ENCODE peak calls at places on chromosome 20, in six cellular contexts. One of them, this sample, is unnamed.

GRCh38 chr20:45037050-45037449 is 63.9 kb downstream of the KCNS1 start:
- DNase-seq in myocyte: no peak
- DNase-seq in activated T-cell treated with anti-CD3 and anti-CD28 coated beads for 4 hours: no peak
- DNase-seq in hippocampal formation: no peak
- DNase-seq in activated CD4-positive, alpha-beta T cell treated with anti-CD3 and anti-CD28 coated beads, Interleukin-2, amount 50 U/mL, for 48 hours: no peak
- DNase-seq in NCI-H460: no peak
- DNase-seq in this sample: no peak

GRCh38 chr20:49573900-49574416 is 6.0 kb upstream of the PTGIS start:
- DNase-seq in myocyte: no peak
- DNase-seq in activated T-cell treated with anti-CD3 and anti-CD28 coated beads for 4 hours: no peak
- DNase-seq in hippocampal formation: no peak
- DNase-seq in activated CD4-positive, alpha-beta T cell treated with anti-CD3 and anti-CD28 coated beads, Interleukin-2, amount 50 U/mL, for 48 hours: no peak
- DNase-seq in NCI-H460: no peak
- DNase-seq in this sample: peak; percentile 72

GRCh38 chr20:39800111-39800510 is 838.0 kb downstream of the DHX35 start:
- DNase-seq in myocyte: peak; percentile 22
- DNase-seq in activated T-cell treated with anti-CD3 and anti-CD28 coated beads for 4 hours: no peak
- DNase-seq in hippocampal formation: no peak
- DNase-seq in activated CD4-positive, alpha-beta T cell treated with anti-CD3 and anti-CD28 coated beads, Interleukin-2, amount 50 U/mL, for 48 hours: no peak
- DNase-seq in NCI-H460: no peak
- DNase-seq in this sample: peak; percentile 22

GRCh38 chr20:4946585-4947378 is 54.5 kb downstream of the SLC23A2 start:
- DNase-seq in myocyte: no peak
- DNase-seq in activated T-cell treated with anti-CD3 and anti-CD28 coated beads for 4 hours: no peak
- DNase-seq in hippocampal formation: no peak
- DNase-seq in activated CD4-positive, alpha-beta T cell treated with anti-CD3 and anti-CD28 coated beads, Interleukin-2, amount 50 U/mL, for 48 hours: no peak
- DNase-seq in NCI-H460: no peak
- DNase-seq in this sample: no peak

GRCh38 chr20:34213213-34213612 is 28.0 kb upstream of the ASIP start:
- DNase-seq in myocyte: no peak
- DNase-seq in activated T-cell treated with anti-CD3 and anti-CD28 coated beads for 4 hours: no peak
- DNase-seq in hippocampal formation: no peak
- DNase-seq in activated CD4-positive, alpha-beta T cell treated with anti-CD3 and anti-CD28 coated beads, Interleukin-2, amount 50 U/mL, for 48 hours: no peak
- DNase-seq in NCI-H460: no peak
- DNase-seq in this sample: no peak

GRCh38 chr20:52454660-52455059 is 263.1 kb upstream of the ZFP64 start:
- DNase-seq in myocyte: peak; percentile 55
- DNase-seq in activated T-cell treated with anti-CD3 and anti-CD28 coated beads for 4 hours: no peak
- DNase-seq in hippocampal formation: no peak
- DNase-seq in activated CD4-positive, alpha-beta T cell treated with anti-CD3 and anti-CD28 coated beads, Interleukin-2, amount 50 U/mL, for 48 hours: no peak
- DNase-seq in NCI-H460: no peak
- DNase-seq in this sample: peak; percentile 10

GRCh38 chr20:13865825-13866351 is 81.1 kb downstream of the NDUFAF5 start:
- DNase-seq in myocyte: no peak
- DNase-seq in activated T-cell treated with anti-CD3 and anti-CD28 coated beads for 4 hours: no peak
- DNase-seq in hippocampal formation: no peak
- DNase-seq in activated CD4-positive, alpha-beta T cell treated with anti-CD3 and anti-CD28 coated beads, Interleukin-2, amount 50 U/mL, for 48 hours: no peak
- DNase-seq in NCI-H460: no peak
- DNase-seq in this sample: peak; percentile 14

GRCh38 chr20:62142252-62143117 is 709 bp downstream of the PSMA7 start:
- DNase-seq in myocyte: no peak
- DNase-seq in activated T-cell treated with anti-CD3 and anti-CD28 coated beads for 4 hours: no peak
- DNase-seq in hippocampal formation: no peak
- DNase-seq in activated CD4-positive, alpha-beta T cell treated with anti-CD3 and anti-CD28 coated beads, Interleukin-2, amount 50 U/mL, for 48 hours: peak; percentile 24
- DNase-seq in NCI-H460: no peak
- DNase-seq in this sample: peak; percentile 39

GRCh38 chr20:63094767-63095499 is 88.2 kb upstream of the BHLHE23 start:
- DNase-seq in myocyte: no peak
- DNase-seq in activated T-cell treated with anti-CD3 and anti-CD28 coated beads for 4 hours: no peak
- DNase-seq in hippocampal formation: no peak
- DNase-seq in activated CD4-positive, alpha-beta T cell treated with anti-CD3 and anti-CD28 coated beads, Interleukin-2, amount 50 U/mL, for 48 hours: no peak
- DNase-seq in NCI-H460: no peak
- DNase-seq in this sample: no peak

GRCh38 chr20:21705466-21706344 is at the start of gene PAX1:
- DNase-seq in myocyte: no peak
- DNase-seq in activated T-cell treated with anti-CD3 and anti-CD28 coated beads for 4 hours: no peak
- DNase-seq in hippocampal formation: no peak
- DNase-seq in activated CD4-positive, alpha-beta T cell treated with anti-CD3 and anti-CD28 coated beads, Interleukin-2, amount 50 U/mL, for 48 hours: no peak
- DNase-seq in NCI-H460: no peak
- DNase-seq in this sample: no peak

GRCh38 chr20:46331612-46332361 is 23.5 kb upstream of the CDH22 start:
- DNase-seq in myocyte: no peak
- DNase-seq in activated T-cell treated with anti-CD3 and anti-CD28 coated beads for 4 hours: no peak
- DNase-seq in hippocampal formation: no peak
- DNase-seq in activated CD4-positive, alpha-beta T cell treated with anti-CD3 and anti-CD28 coated beads, Interleukin-2, amount 50 U/mL, for 48 hours: no peak
- DNase-seq in NCI-H460: no peak
- DNase-seq in this sample: no peak

GRCh38 chr20:8196096-8196495 is 64.0 kb downstream of the PLCB1 start:
- DNase-seq in myocyte: no peak
- DNase-seq in activated T-cell treated with anti-CD3 and anti-CD28 coated beads for 4 hours: no peak
- DNase-seq in hippocampal formation: no peak
- DNase-seq in activated CD4-positive, alpha-beta T cell treated with anti-CD3 and anti-CD28 coated beads, Interleukin-2, amount 50 U/mL, for 48 hours: no peak
- DNase-seq in NCI-H460: no peak
- DNase-seq in this sample: no peak

GRCh38 chr20:23404196-23404595 is 17.1 kb downstream of the NAPB start:
- DNase-seq in myocyte: no peak
- DNase-seq in activated T-cell treated with anti-CD3 and anti-CD28 coated beads for 4 hours: no peak
- DNase-seq in hippocampal formation: no peak
- DNase-seq in activated CD4-positive, alpha-beta T cell treated with anti-CD3 and anti-CD28 coated beads, Interleukin-2, amount 50 U/mL, for 48 hours: no peak
- DNase-seq in NCI-H460: no peak
- DNase-seq in this sample: no peak

GRCh38 chr20:63747622-63748355 is 8.2 kb downstream of the SLC2A4RG start:
- DNase-seq in myocyte: no peak
- DNase-seq in activated T-cell treated with anti-CD3 and anti-CD28 coated beads for 4 hours: no peak
- DNase-seq in hippocampal formation: no peak
- DNase-seq in activated CD4-positive, alpha-beta T cell treated with anti-CD3 and anti-CD28 coated beads, Interleukin-2, amount 50 U/mL, for 48 hours: no peak
- DNase-seq in NCI-H460: no peak
- DNase-seq in this sample: peak; percentile 25

GRCh38 chr20:13022401-13023170 is 13.8 kb downstream of the SPTLC3 start:
- DNase-seq in myocyte: peak; percentile 76
- DNase-seq in activated T-cell treated with anti-CD3 and anti-CD28 coated beads for 4 hours: no peak
- DNase-seq in hippocampal formation: no peak
- DNase-seq in activated CD4-positive, alpha-beta T cell treated with anti-CD3 and anti-CD28 coated beads, Interleukin-2, amount 50 U/mL, for 48 hours: no peak
- DNase-seq in NCI-H460: no peak
- DNase-seq in this sample: no peak

GRCh38 chr20:33415948-33416347 is 14.6 kb upstream of the CDK5RAP1 start:
- DNase-seq in myocyte: peak; percentile 65
- DNase-seq in activated T-cell treated with anti-CD3 and anti-CD28 coated beads for 4 hours: no peak
- DNase-seq in hippocampal formation: peak; percentile 31
- DNase-seq in activated CD4-positive, alpha-beta T cell treated with anti-CD3 and anti-CD28 coated beads, Interleukin-2, amount 50 U/mL, for 48 hours: no peak
- DNase-seq in NCI-H460: peak; percentile 30
- DNase-seq in this sample: peak; percentile 68

GRCh38 chr20:25282034-25282781 is 34.3 kb downstream of the PYGB start:
- DNase-seq in myocyte: peak; percentile 11
- DNase-seq in activated T-cell treated with anti-CD3 and anti-CD28 coated beads for 4 hours: no peak
- DNase-seq in hippocampal formation: no peak
- DNase-seq in activated CD4-positive, alpha-beta T cell treated with anti-CD3 and anti-CD28 coated beads, Interleukin-2, amount 50 U/mL, for 48 hours: no peak
- DNase-seq in NCI-H460: no peak
- DNase-seq in this sample: no peak

GRCh38 chr20:22686097-22686496 is 101.7 kb upstream of the FOXA2 start:
- DNase-seq in myocyte: peak; percentile 62
- DNase-seq in activated T-cell treated with anti-CD3 and anti-CD28 coated beads for 4 hours: no peak
- DNase-seq in hippocampal formation: peak; percentile 1
- DNase-seq in activated CD4-positive, alpha-beta T cell treated with anti-CD3 and anti-CD28 coated beads, Interleukin-2, amount 50 U/mL, for 48 hours: no peak
- DNase-seq in NCI-H460: peak; percentile 38
- DNase-seq in this sample: peak; percentile 76

GRCh38 chr20:22719250-22719649 is 134.9 kb upstream of the FOXA2 start:
- DNase-seq in myocyte: no peak
- DNase-seq in activated T-cell treated with anti-CD3 and anti-CD28 coated beads for 4 hours: no peak
- DNase-seq in hippocampal formation: no peak
- DNase-seq in activated CD4-positive, alpha-beta T cell treated with anti-CD3 and anti-CD28 coated beads, Interleukin-2, amount 50 U/mL, for 48 hours: no peak
- DNase-seq in NCI-H460: no peak
- DNase-seq in this sample: no peak

GRCh38 chr20:45917790-45918141 is 5.8 kb upstream of the PLTP start:
- DNase-seq in myocyte: peak; percentile 62
- DNase-seq in activated T-cell treated with anti-CD3 and anti-CD28 coated beads for 4 hours: no peak
- DNase-seq in hippocampal formation: no peak
- DNase-seq in activated CD4-positive, alpha-beta T cell treated with anti-CD3 and anti-CD28 coated beads, Interleukin-2, amount 50 U/mL, for 48 hours: no peak
- DNase-seq in NCI-H460: no peak
- DNase-seq in this sample: no peak

GRCh38 chr20:58523916-58524315 is 8.7 kb upstream of the APCDD1L start:
- DNase-seq in myocyte: peak; percentile 34
- DNase-seq in activated T-cell treated with anti-CD3 and anti-CD28 coated beads for 4 hours: no peak
- DNase-seq in hippocampal formation: no peak
- DNase-seq in activated CD4-positive, alpha-beta T cell treated with anti-CD3 and anti-CD28 coated beads, Interleukin-2, amount 50 U/mL, for 48 hours: no peak
- DNase-seq in NCI-H460: no peak
- DNase-seq in this sample: peak; percentile 42

GRCh38 chr20:23659989-23660837 is 22.5 kb upstream of the CST3 start:
- DNase-seq in myocyte: peak; percentile 69
- DNase-seq in activated T-cell treated with anti-CD3 and anti-CD28 coated beads for 4 hours: no peak
- DNase-seq in hippocampal formation: no peak
- DNase-seq in activated CD4-positive, alpha-beta T cell treated with anti-CD3 and anti-CD28 coated beads, Interleukin-2, amount 50 U/mL, for 48 hours: no peak
- DNase-seq in NCI-H460: no peak
- DNase-seq in this sample: peak; percentile 46

GRCh38 chr20:56676001-56676400 is 46.9 kb downstream of the TFAP2C start:
- DNase-seq in myocyte: no peak
- DNase-seq in activated T-cell treated with anti-CD3 and anti-CD28 coated beads for 4 hours: no peak
- DNase-seq in hippocampal formation: no peak
- DNase-seq in activated CD4-positive, alpha-beta T cell treated with anti-CD3 and anti-CD28 coated beads, Interleukin-2, amount 50 U/mL, for 48 hours: no peak
- DNase-seq in NCI-H460: no peak
- DNase-seq in this sample: no peak

This sample was measured in AG08396.